ENCODE peak calls at places on chromosomes 11 and 22, in nine cellular contexts. G is psoas muscle, X is kidney, W is cardiac muscle cell, K is fibroblast of mammary gland, D is fibroblast of pulmonary artery, E is NB4, I is tibial nerve, Z is WTC11. Q is an unnamed sample.

GRCh38 chr22:19597399-19597735 is 73.2 kb upstream of the CLDN5 start:
- DNase-seq in W (no peak), Z (no peak), E (peak), K (no peak), D (no peak), X (no peak), I (no peak), G (no peak), Q (no peak)

GRCh38 chr11:79413258-79413657 is 27.6 kb downstream of the TENM4 start:
- DNase-seq in E (peak), Z (peak), I (peak), X (peak), W (peak), K (peak), G (peak), D (peak), Q (peak)

GRCh38 chr11:113001709-113002108 is 40.5 kb downstream of the NCAM1 start:
- DNase-seq in K (no peak), W (no peak), I (no peak), X (no peak), E (no peak), G (no peak), Z (no peak), D (no peak), Q (no peak)

GRCh38 chr11:125022551-125022950 is 40.6 kb upstream of the SLC37A2 start:
- DNase-seq in E (no peak), W (no peak), I (no peak), D (peak), X (no peak), G (no peak), K (no peak), Z (no peak), Q (no peak)

GRCh38 chr22:40950888-40951794 is at the start of gene RBX1:
- DNase-seq in D (peak), K (peak), X (peak), I (peak), Z (peak), G (peak), E (peak), W (peak), Q (peak)

GRCh38 chr22:38766076-38766777 is 10.4 kb upstream of the SUN2 start:
- DNase-seq in G (peak), Z (peak), X (no peak), K (peak), I (peak), W (peak), E (peak), D (peak), Q (peak)

GRCh38 chr11:129861702-129862107 is 33.7 kb downstream of the NFRKB start:
- DNase-seq in Z (peak), X (no peak), K (peak), D (peak), E (no peak), I (no peak), W (peak), G (no peak), Q (peak)

GRCh38 chr11:128522943-128523518 is 64.3 kb downstream of the ETS1 start:
- DNase-seq in D (no peak), I (no peak), G (no peak), Z (no peak), W (no peak), K (no peak), E (peak), X (no peak), Q (no peak)

GRCh38 chr11:110907629-110908028 is 195.4 kb upstream of the ARHGAP20 start:
- DNase-seq in Z (no peak), I (no peak), W (no peak), G (no peak), X (no peak), E (peak), K (peak), D (peak), Q (peak)

GRCh38 chr11:44621784-44622183 is 56.3 kb downstream of the CD82 start:
- DNase-seq in I (no peak), G (no peak), Z (no peak), W (no peak), E (peak), D (no peak), K (no peak), X (no peak), Q (no peak)

GRCh38 chr22:42366815-42367581 is 65.2 kb downstream of the NFAM1 start:
- DNase-seq in I (no peak), W (no peak), D (no peak), E (no peak), K (no peak), G (no peak), Z (no peak), X (no peak), Q (no peak)

GRCh38 chr11:130435671-130436070 is 7.3 kb upstream of the ADAMTS8 start:
- DNase-seq in X (no peak), W (no peak), G (no peak), Z (no peak), I (no peak), D (peak), K (peak), E (no peak), Q (peak)

GRCh38 chr11:69644962-69645675 is 4.2 kb downstream of the CCND1 start:
- DNase-seq in I (no peak), Z (no peak), E (no peak), G (no peak), D (no peak), W (no peak), X (peak), K (no peak), Q (no peak)

GRCh38 chr22:30573594-30574094 is 821 bp downstream of the GAL3ST1 start:
- DNase-seq in X (no peak), K (no peak), G (peak), D (no peak), I (no peak), Z (no peak), E (no peak), W (no peak), Q (no peak)

GRCh38 chr11:2165571-2165970 is 4.6 kb upstream of the INS start:
- DNase-seq in W (no peak), Z (no peak), G (no peak), K (no peak), X (no peak), E (no peak), I (no peak), D (no peak), Q (no peak)

GRCh38 chr11:94732617-94733292 is 35.4 kb upstream of the AMOTL1 start:
- DNase-seq in W (no peak), Z (no peak), G (peak), E (no peak), D (peak), X (peak), I (no peak), K (peak), Q (peak)

GRCh38 chr11:114914231-114915005 is 236.1 kb downstream of the NXPE2 start:
- DNase-seq in K (no peak), Z (no peak), W (no peak), I (no peak), D (no peak), E (no peak), X (no peak), G (no peak), Q (no peak)

GRCh38 chr11:19774817-19775600 is 62.4 kb downstream of the NAV2 start:
- DNase-seq in E (no peak), D (no peak), G (no peak), K (no peak), Z (no peak), X (no peak), W (no peak), I (no peak), Q (no peak)

GRCh38 chr22:40560994-40561515 is 75.5 kb downstream of the MRTFA start:
- DNase-seq in Z (no peak), D (no peak), I (no peak), E (no peak), W (no peak), X (no peak), K (no peak), G (no peak), Q (no peak)

GRCh38 chr11:67482275-67482735 is 521 bp upstream of the AIP start:
- DNase-seq in X (peak), W (no peak), E (no peak), I (no peak), Z (no peak), G (no peak), K (no peak), D (no peak), Q (no peak)

GRCh38 chr11:77287615-77288273 is 13.7 kb downstream of the GDPD4 start:
- DNase-seq in D (peak), I (no peak), G (no peak), W (no peak), X (no peak), Z (no peak), E (no peak), K (peak), Q (peak)

GRCh38 chr11:117910525-117910924 is 18.7 kb downstream of the TMPRSS13 start:
- DNase-seq in G (peak), K (no peak), D (no peak), X (no peak), I (no peak), W (no peak), E (no peak), Z (no peak), Q (no peak)

GRCh38 chr11:77249427-77249826 is 52.1 kb downstream of the GDPD4 start:
- DNase-seq in D (no peak), K (peak), X (no peak), G (no peak), E (no peak), W (no peak), I (no peak), Z (no peak), Q (peak)

GRCh38 chr11:66291303-66291705 is 390 bp upstream of the TMEM151A start:
- DNase-seq in G (no peak), Z (no peak), X (peak), K (no peak), I (no peak), W (no peak), D (no peak), E (no peak), Q (no peak)

GRCh38 chr11:4065601-4066377 is 28.8 kb upstream of the RRM1 start:
- DNase-seq in I (no peak), W (no peak), X (no peak), Z (no peak), G (no peak), D (peak), E (no peak), K (no peak), Q (no peak)

GRCh38 chr22:31148953-31149627 is 8.8 kb upstream of the PLA2G3 start:
- DNase-seq in D (peak), G (peak), I (no peak), K (peak), E (peak), W (peak), Z (peak), X (peak), Q (peak)

GRCh38 chr22:29330753-29331152 is 15.3 kb upstream of the RASL10A start:
- DNase-seq in K (peak), G (peak), W (no peak), D (peak), I (no peak), X (peak), Z (no peak), E (peak), Q (no peak)

GRCh38 chr22:29096736-29097669 is 24.2 kb downstream of the KREMEN1 start:
- DNase-seq in E (no peak), K (peak), W (peak), G (no peak), X (no peak), Z (peak), D (no peak), I (no peak), Q (peak)

GRCh38 chr11:9180784-9181183 is 84.4 kb downstream of the DENND5A start:
- DNase-seq in K (no peak), W (no peak), Z (no peak), E (no peak), D (peak), I (no peak), X (no peak), G (no peak), Q (no peak)

GRCh38 chr22:22558071-22558971 is 744 bp downstream of the PRAME start:
- DNase-seq in X (no peak), K (no peak), I (no peak), G (no peak), E (no peak), Z (no peak), D (no peak), W (no peak), Q (no peak)

GRCh38 chr22:22556578-22556977 is 2.5 kb downstream of the PRAME start:
- DNase-seq in E (no peak), D (no peak), G (no peak), K (no peak), X (no peak), Z (no peak), W (no peak), I (no peak), Q (no peak)

GRCh38 chr22:22556995-22557925 is 1.8 kb downstream of the PRAME start:
- DNase-seq in Z (no peak), X (no peak), G (no peak), E (no peak), I (no peak), K (no peak), D (no peak), W (no peak), Q (no peak)

GRCh38 chr22:22555596-22555995 is 3.5 kb downstream of the PRAME start:
- DNase-seq in Z (no peak), K (no peak), D (no peak), I (no peak), X (no peak), W (no peak), G (no peak), E (no peak), Q (no peak)

DNA sequence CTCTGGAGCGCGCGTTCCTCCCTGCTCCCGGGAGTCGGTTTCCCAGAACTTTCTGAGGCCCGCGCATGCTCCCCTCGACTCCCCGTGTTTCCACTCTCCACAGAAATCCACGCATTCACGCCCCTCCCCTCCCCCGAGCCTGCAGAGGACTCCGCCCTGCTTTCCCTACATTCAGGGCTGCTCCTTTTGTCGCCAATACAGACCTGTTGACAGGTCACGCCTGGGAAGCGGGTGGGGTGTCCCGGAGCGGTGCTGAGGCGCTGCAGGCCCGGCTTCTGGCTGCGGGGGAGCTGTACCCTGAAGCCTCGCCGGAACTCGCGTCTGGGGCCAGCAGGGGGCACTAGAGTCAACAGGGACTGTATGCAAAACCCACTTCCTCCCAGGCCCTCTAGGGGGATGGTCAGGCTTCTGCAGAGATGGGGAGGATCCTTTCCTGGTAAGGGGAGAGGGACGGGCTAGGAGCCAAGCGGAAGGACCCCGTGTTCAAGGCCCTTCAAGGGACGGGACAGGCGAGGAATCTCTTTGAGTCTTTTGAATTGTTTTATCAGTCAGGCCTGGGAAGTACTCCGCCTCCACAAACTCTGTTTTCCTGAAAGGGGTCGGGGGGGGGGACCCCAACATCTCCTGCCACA is at the start of gene PRAME:
- DNase-seq in X (no peak), D (peak), K (peak), G (peak), I (no peak), E (peak), Z (peak), W (no peak), Q (no peak)
- TF ChIP-seq CTCF in X (peak), D (peak), K (peak), G (no peak), I (no peak), E (peak), Z (peak), W (peak), Q (peak)

GRCh38 chr22:26169312-26170111 is at the start of gene SEZ6L:
- DNase-seq in K (no peak), W (peak), D (no peak), E (peak), I (no peak), Z (peak), G (peak), X (no peak), Q (no peak)

GRCh38 chr22:26170795-26171194 is 1.5 kb downstream of the SEZ6L start:
- DNase-seq in D (no peak), W (peak), Z (peak), G (no peak), I (no peak), X (no peak), E (peak), K (no peak), Q (no peak)

GRCh38 chr22:26170112-26170492 is 840 bp downstream of the SEZ6L start:
- DNase-seq in Z (no peak), I (no peak), G (no peak), E (peak), X (no peak), W (no peak), D (no peak), K (no peak), Q (no peak)

GRCh38 chr22:26174280-26174679 is 5.0 kb downstream of the SEZ6L start:
- DNase-seq in X (no peak), K (no peak), Z (peak), E (peak), G (no peak), I (no peak), W (peak), D (no peak), Q (no peak)

DNA sequence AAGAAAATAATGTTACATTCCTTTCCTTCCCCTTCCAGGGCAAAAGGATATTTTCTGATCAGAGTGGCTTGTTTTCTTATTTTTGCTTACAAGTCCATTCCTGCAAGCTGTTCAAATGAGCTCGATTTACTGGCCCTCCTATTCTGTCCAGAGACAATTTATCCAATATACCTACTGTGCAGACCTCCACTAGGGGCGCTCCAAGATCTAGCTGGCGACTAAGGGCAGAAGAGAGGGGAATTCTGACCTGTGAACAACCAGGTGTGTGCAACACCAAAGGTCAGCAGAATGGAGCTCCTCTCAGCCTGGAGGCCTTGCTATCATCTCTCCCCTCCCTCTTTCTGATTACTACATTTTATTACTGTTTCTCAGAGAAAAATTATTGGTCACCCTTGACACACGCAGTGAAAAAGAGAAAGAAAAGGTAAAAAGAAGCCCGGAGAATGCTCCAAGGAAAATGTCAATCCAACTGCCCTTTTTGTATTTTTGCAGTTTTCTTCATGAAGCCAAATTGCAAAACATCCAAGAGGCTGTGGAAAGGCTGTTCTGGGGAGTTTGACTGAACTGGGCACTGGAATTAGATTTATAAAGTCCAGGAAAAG is 3.2 kb downstream of the SEZ6L start:
- DNase-seq in D (peak), E (peak), K (peak), X (no peak), G (peak), W (peak), Z (peak), I (no peak), Q (peak)
- TF ChIP-seq CTCF in D (peak), E (peak), K (peak), X (peak), G (peak), W (peak), Z (peak), I (peak), Q (peak)

DNA sequence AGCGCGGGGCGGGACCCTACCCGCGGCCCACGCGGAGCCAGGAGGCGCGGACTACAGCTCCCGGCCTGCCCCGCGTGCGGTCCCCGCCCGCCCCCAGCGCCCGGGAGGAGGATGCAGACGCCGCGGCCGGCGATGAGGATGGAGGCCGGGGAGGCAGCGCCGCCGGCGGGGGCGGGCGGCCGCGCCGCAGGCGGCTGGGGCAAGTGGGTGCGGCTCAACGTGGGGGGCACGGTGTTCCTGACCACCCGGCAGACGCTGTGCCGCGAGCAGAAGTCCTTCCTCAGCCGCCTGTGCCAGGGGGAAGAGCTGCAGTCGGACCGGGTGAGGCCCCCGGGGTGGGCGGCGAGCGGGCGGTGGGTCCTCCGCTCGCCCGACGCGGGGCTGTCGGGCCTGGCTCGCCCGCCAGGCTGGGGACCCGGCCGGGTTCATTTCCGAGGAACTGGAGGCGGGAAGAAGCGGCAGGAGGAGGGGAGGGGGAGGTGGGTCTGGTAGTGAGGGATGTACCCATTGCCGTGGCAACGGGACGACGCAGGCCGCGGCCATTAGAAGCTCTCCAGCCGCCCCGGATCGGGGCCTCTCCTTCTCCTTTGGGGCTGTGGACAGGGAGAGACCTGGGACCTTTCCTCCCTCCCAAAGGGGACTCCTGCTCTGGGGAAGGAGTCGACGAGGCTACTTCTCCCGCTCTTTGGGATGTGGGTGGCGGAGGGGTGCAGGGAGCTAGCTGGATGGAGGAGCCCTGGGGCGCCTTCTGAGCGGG is at the start of gene KCTD17:
- DNase-seq in G (peak), Z (peak), K (peak), X (peak), D (peak), E (peak), W (peak), I (peak), Q (peak)
- TF ChIP-seq CTCF in G (no peak), Z (no peak), K (no peak), X (no peak), D (no peak), E (no peak), W (no peak), I (no peak), Q (no peak)

DNA sequence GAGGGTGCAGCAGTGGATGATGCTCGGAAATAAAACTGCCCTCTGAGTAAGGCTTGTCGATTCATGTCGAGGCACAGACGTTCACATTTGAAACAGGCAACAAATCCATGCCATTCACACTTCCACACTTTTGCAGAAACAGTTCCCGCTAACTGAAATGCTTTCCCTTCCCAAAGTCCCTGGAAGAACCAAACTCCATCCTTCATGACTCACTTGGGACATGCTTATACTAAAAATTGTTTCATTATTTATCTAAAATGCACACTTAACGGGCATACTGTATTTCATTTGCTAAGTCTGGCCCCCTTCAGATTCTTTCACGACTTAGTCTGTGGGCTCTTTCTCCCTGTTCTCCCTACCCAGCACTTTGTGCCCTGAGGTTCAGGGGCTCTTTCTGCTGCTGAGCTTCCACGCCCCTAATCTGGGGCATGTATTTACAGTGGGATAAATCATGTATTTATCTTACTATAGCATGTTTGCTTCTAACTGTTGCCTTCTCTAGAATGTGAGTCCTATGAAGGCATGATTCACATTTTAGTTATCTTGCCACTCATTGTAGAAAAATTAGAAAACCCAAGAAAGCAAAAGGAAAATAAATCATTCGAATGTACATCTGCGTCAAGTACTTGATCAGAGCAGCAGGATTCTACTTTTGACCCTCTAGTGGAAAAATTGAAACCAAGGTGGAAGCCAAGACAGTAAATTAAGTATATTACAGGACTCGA is 12.5 kb downstream of the SCGB1A1 start:
- DNase-seq in W (no peak), E (no peak), D (peak), K (peak), X (no peak), G (no peak), Z (no peak), I (no peak), Q (no peak)
- TF ChIP-seq CTCF in W (no peak), E (no peak), D (no peak), K (no peak), X (no peak), G (no peak), Z (no peak), I (no peak), Q (no peak)

GRCh38 chr11:121119444-121119843 is 18.4 kb downstream of the TECTA start:
- DNase-seq in K (no peak), X (no peak), G (no peak), W (no peak), E (peak), Z (no peak), D (no peak), I (no peak), Q (no peak)
- TF ChIP-seq CTCF in K (no peak), X (no peak), G (no peak), W (no peak), E (no peak), Z (no peak), D (no peak), I (no peak), Q (no peak)